ENCODE peak calls at places on chromosome 14, in five cellular contexts. T is lung, A is A549, K is MCF 10A, Z is uterus. F is an unnamed sample.

GRCh38 chr14:92654206-92654901 is 94.1 kb downstream of the LGMN start:
- DNase-seq in T (no peak), A (no peak), Z (no peak), K (no peak), F (no peak)

GRCh38 chr14:34222122-34222521 is 239.9 kb downstream of the SPTSSA start:
- DNase-seq in T (no peak), Z (no peak), A (peak; percentile 33), K (no peak), F (no peak)

GRCh38 chr14:102917056-102917385 is 5.4 kb upstream of the AMN start:
- DNase-seq in Z (no peak), T (no peak), K (no peak), A (no peak), F (no peak)

GRCh38 chr14:39441805-39442204 is 9.6 kb upstream of the FBXO33 start:
- DNase-seq in K (no peak), T (no peak), A (no peak), Z (no peak), F (no peak)

GRCh38 chr14:24816011-24816928 is 182.3 kb upstream of the GZMB start:
- DNase-seq in T (no peak), Z (no peak), K (no peak), A (peak; percentile 41), F (no peak)

GRCh38 chr14:68666899-68667298 is 126.0 kb downstream of the ZFP36L1 start:
- DNase-seq in K (no peak), Z (no peak), A (no peak), T (no peak), F (no peak)

GRCh38 chr14:44053422-44053821 is 453.7 kb downstream of the FSCB start:
- DNase-seq in A (no peak), Z (no peak), K (no peak), T (no peak), F (no peak)

GRCh38 chr14:51638071-51638944 is 13.4 kb upstream of the FRMD6 start:
- DNase-seq in K (peak; percentile 38), A (peak; percentile 76), Z (no peak), T (peak; percentile 30), F (no peak)

GRCh38 chr14:69695664-69696527 is 71.0 kb upstream of the SRSF5 start:
- DNase-seq in Z (no peak), K (peak; percentile 43), A (no peak), T (no peak), F (no peak)

GRCh38 chr14:71384007-71384605 is 476.8 kb downstream of the PCNX1 start:
- DNase-seq in Z (no peak), A (no peak), K (no peak), T (no peak), F (no peak)

GRCh38 chr14:98798099-98798498 is 473.9 kb downstream of the BCL11B start:
- DNase-seq in A (no peak), K (no peak), Z (no peak), T (no peak), F (no peak)

DNA sequence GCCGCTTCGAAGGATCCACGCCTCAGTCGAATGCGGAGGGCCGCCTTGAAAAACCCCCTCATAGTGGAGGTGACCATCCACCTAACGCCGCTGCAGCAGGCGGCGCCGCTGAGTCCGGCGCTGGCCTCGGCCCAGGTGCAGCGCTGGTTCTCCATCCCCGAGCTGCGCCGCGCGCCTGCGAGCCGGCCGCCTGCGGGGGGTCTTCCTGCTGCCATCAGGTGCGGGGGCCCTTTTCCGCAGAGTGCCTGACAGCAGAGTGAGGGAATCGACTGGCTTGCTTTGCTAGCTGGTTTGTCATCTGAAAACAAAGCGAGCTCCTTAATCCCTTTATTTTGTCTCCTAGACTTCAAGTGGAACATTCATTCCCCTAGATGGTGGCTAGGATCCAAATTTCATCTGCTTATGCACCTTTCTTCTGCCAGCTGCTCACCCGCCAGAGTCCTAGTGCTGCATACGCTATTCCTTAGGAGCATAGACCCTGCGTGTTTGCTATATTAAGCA is 10.4 kb upstream of the DNAL1 start:
- DNase-seq in A (no peak), K (no peak), Z (peak; percentile 58), T (peak; percentile 31), F (no peak)
- TF ChIP-seq CTCF in A (no peak), K (no peak), Z (peak; percentile 51), T (peak; percentile 16), F (no peak)

GRCh38 chr14:55121628-55122440 is 7.2 kb upstream of the LGALS3 start:
- DNase-seq in T (no peak), Z (no peak), A (no peak), K (no peak), F (no peak)

GRCh38 chr14:55120466-55121144 is 8.4 kb upstream of the LGALS3 start:
- DNase-seq in K (no peak), A (no peak), Z (no peak), T (no peak), F (no peak)

GRCh38 chr14:55122441-55122986 is 6.5 kb upstream of the LGALS3 start:
- DNase-seq in Z (peak; percentile 51), A (no peak), T (peak; percentile 53), K (peak; percentile 40), F (no peak)

GRCh38 chr14:55123101-55123500 is 6.0 kb upstream of the LGALS3 start:
- DNase-seq in A (no peak), T (no peak), K (peak; percentile 61), Z (peak; percentile 73), F (no peak)

GRCh38 chr14:55121146-55121545 is 7.9 kb upstream of the LGALS3 start:
- DNase-seq in Z (no peak), T (no peak), K (no peak), A (no peak), F (no peak)
- TF ChIP-seq CTCF in Z (no peak), T (no peak), K (no peak), A (no peak), F (no peak)

GRCh38 chr14:29265852-29266251 is 499.3 kb downstream of the FOXG1 start:
- DNase-seq in K (no peak), Z (no peak), T (no peak), A (no peak), F (no peak)

GRCh38 chr14:29274890-29275651 is 508.5 kb downstream of the FOXG1 start:
- DNase-seq in Z (no peak), A (no peak), K (no peak), T (no peak), F (no peak)

GRCh38 chr14:29273513-29273912 is 506.9 kb downstream of the FOXG1 start:
- DNase-seq in Z (no peak), A (no peak), K (no peak), T (no peak), F (no peak)

DNA sequence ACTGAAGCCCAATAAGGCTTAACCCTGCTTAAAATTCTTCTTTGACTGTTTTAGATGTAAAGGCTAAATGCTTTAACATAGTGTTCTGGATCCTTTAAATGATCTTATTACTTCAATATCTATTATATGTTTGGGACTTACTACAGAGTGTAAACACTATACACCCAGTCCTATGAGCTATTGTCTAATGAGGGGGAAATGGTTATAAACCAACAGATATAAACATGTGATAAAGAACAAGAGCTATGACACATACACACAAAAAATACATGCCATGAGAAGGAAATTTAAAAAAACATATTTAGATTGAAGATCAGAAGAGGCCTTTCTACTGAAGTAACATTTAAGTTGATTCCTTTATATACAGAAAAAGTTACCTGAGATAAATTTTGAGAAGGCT is 505.1 kb downstream of the FOXG1 start:
- DNase-seq in T (no peak), A (no peak), K (no peak), Z (no peak), F (no peak)
- TF ChIP-seq CTCF in T (no peak), A (no peak), K (no peak), Z (no peak), F (no peak)

GRCh38 chr14:105223260-105223659 is 25.1 kb upstream of the BTBD6 start:
- DNase-seq in T (no peak), K (no peak), Z (no peak), A (no peak), F (no peak)
- TF ChIP-seq CTCF in T (no peak), K (no peak), Z (no peak), A (no peak), F (no peak)

GRCh38 chr14:75587388-75587787 is 9.0 kb downstream of the FLVCR2 start:
- DNase-seq in T (no peak), A (no peak), K (no peak), Z (no peak), F (no peak)

GRCh38 chr14:75589896-75590295 is 11.5 kb downstream of the FLVCR2 start:
- DNase-seq in A (no peak), T (no peak), K (no peak), Z (no peak), F (no peak)

GRCh38 chr14:75591987-75592575 is 13.7 kb downstream of the FLVCR2 start:
- DNase-seq in T (no peak), A (no peak), K (no peak), Z (no peak), F (no peak)

GRCh38 chr14:75595211-75595610 is 16.8 kb downstream of the FLVCR2 start:
- DNase-seq in K (no peak), A (no peak), Z (no peak), T (no peak), F (no peak)

GRCh38 chr14:75591331-75591946 is 13.0 kb downstream of the FLVCR2 start:
- DNase-seq in A (no peak), Z (no peak), T (no peak), K (no peak), F (no peak)
- TF ChIP-seq CTCF in A (no peak), Z (no peak), T (no peak), K (no peak), F (no peak)